ENCODE peak calls at places on chromosomes 13 and 19, in five cellular contexts. K, G, O, I and F are unnamed samples.
A peak's percentile ranks its signal among the peaks of the same experiment; 100 is the strongest.

GRCh38 chr13:73171926-73172325 is 113.1 kb downstream of the KLF5 start:
- DNase-seq in K (no peak), G (no peak), O (no peak), I (no peak), F (no peak)

GRCh38 chr19:34960940-34961679 is 2.9 kb downstream of the ZNF792 start:
- DNase-seq in K (no peak), G (no peak), O (no peak), I (no peak), F (no peak)

GRCh38 chr13:47816835-47817234 is 184.2 kb downstream of the SUCLA2 start:
- DNase-seq in K (no peak), G (no peak), O (no peak), I (no peak), F (no peak)

GRCh38 chr13:96104516-96104915 is 14.6 kb downstream of the HS6ST3 start:
- DNase-seq in K (no peak), G (no peak), O (no peak), I (no peak), F (no peak)

GRCh38 chr19:13920940-13921744 is 15.1 kb downstream of the CC2D1A start:
- DNase-seq in K (peak; percentile 38), G (no peak), O (no peak), I (peak; percentile 76), F (no peak)

GRCh38 chr19:22783651-22784050 is 300 bp downstream of the ZNF99 start:
- DNase-seq in K (no peak), G (no peak), O (no peak), I (no peak), F (no peak)

GRCh38 chr13:39306639-39307589 is 268.7 kb downstream of the NHLRC3 start:
- DNase-seq in K (no peak), G (no peak), O (no peak), I (no peak), F (no peak)

GRCh38 chr19:48962029-48962848 is 2.9 kb upstream of the FTL start:
- DNase-seq in K (peak; percentile 44), G (no peak), O (peak; percentile 90), I (peak; percentile 94), F (peak; percentile 95)

GRCh38 chr19:10227215-10227971 is 3.7 kb downstream of the S1PR2 start:
- DNase-seq in K (peak; percentile 50), G (peak; percentile 46), O (no peak), I (no peak), F (no peak)

GRCh38 chr19:50555447-50556235 is 12.6 kb downstream of the LRRC4B start:
- DNase-seq in K (no peak), G (no peak), O (no peak), I (peak; percentile 64), F (no peak)

GRCh38 chr19:11164879-11165406 is 9.4 kb upstream of the SPC24 start:
- DNase-seq in K (peak; percentile 77), G (peak; percentile 96), O (peak; percentile 56), I (no peak), F (peak; percentile 71)

GRCh38 chr13:42066542-42066941 is 18.1 kb downstream of the DGKH start:
- DNase-seq in K (no peak), G (no peak), O (no peak), I (no peak), F (no peak)

DNA sequence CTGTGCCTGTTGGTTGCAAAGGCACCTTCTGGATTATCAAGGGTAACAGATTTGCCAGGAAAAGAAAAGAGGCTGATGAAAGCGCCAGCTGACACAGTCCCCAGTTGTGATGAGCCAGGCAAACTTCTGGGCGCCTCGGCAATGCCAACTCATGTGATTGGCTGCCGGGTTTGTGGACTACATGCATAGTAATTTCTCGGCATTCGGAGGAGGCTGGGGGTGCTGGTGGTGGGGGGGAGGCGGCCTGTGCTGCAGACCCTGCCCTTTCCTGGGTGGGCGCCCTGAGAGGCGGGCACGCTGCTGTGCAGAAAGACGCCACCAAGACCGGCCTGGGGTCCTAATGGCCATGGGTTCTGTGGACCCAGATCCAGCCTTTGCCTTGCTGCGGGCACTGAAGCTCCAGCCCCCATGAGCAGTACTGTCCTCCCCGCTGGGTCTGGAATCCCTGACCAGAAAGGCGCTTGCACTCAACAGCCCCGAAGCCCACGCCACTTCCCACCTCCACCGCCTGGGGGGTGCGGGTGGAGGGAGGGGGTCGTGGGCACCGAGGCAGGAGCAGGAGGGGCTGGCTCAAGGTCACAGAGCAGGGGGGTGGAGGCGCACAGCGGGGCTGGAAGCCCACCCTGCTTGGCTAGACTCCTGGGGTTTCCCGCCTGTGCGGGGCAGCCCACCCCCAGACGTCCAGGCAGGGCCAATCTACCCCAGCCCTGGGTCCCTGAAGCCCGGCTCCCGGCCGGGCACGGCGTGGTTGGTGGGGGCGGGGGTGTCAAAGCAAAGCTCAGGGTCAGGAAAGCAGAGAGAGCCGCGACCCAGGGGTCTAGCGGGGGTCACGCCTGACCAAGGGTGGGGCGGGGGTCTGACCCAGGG is 1.0 kb downstream of the DIRAS1 start:
- DNase-seq in K (no peak), G (no peak), O (peak; percentile 44), I (no peak), F (no peak)
- H3K4me3 ChIP-seq in K (peak overlapping the region; percentile 44), G (peak overlapping the region; percentile 53), O (peak overlapping the region; percentile 27), I (peak overlapping the region; percentile 62), F (no peak overlapping the region)

DNA sequence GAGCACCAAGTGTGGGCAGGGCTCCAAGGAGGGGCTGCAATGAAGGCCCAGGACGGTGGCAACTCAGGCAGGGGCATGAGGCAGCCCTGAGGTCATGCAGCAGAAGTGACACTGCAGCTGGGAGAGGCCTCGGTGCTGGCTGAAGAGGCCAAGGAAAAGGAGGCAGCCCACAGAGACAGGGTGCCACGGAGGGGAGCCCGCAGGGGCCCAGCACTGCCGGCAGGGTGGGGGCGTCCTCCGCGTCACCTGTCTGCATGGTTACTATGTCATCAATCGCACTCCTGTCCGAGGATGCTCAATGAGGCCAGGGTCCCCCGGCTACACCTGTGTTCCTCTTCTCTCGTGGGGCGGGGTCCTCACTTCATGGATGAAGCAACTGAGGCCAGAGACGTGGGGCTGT is 123.1 kb downstream of the TUBA3C start:
- DNase-seq in K (no peak), G (no peak), O (no peak), I (no peak), F (peak; percentile 64)
- H3K9me3 ChIP-seq in K (peaks cover 36% of the 10 kb centered on the region), G (no peaks in the 10 kb centered on the region), O (peaks cover 8% of the 10 kb centered on the region), I (no peaks in the 10 kb centered on the region), F (peaks cover 32% of the 10 kb centered on the region)

GRCh38 chr13:90628471-90628870 is 719.0 kb upstream of the MIR17HG start:
- DNase-seq in K (no peak), G (no peak), O (no peak), I (no peak), F (no peak)

GRCh38 chr13:90627813-90628212 is 719.7 kb upstream of the MIR17HG start:
- DNase-seq in K (no peak), G (no peak), O (no peak), I (no peak), F (no peak)

GRCh38 chr13:90618133-90618532 is 729.4 kb upstream of the MIR17HG start:
- DNase-seq in K (no peak), G (no peak), O (no peak), I (peak; percentile 9), F (no peak)

GRCh38 chr13:90622547-90622946 is 724.9 kb upstream of the MIR17HG start:
- DNase-seq in K (no peak), G (no peak), O (no peak), I (no peak), F (no peak)

DNA sequence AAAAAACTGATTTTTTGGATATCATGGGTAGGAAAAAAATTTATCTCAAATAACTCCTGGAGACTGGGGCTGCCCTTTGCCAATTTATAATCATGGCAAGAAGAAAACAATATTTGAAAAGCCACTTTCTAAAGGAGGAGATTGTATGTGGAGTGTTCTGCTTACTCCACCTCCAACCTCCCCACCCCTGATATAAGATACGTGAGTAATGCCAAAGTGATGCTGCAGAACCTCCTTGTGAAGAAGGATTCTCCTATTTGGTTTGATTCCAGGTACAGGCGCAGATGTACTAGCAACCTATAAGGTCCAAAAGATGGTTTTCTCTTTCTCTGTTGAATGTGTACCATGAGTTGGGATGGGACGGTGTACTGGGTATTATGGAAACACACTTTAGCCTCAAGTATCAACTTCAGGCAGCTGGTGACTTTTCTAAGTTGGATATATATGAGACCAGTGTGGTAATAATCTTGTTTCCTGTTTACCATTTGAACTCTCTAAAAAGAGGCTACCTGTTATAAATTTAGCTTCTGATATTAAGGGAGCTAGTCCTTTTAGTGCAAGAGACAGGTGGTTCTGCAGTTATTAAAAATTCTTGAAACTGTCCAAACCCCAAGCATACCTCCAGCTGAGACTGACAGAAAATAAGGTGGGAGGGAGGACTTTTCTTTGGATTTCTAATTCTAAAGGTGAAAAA is 724.0 kb upstream of the MIR17HG start:
- DNase-seq in K (no peak), G (no peak), O (no peak), I (no peak), F (no peak)
- H3K27ac ChIP-seq in K (no peak overlapping the region), G (no peak overlapping the region), O (no peak overlapping the region), I (no peak overlapping the region), F (no peak overlapping the region)

GRCh38 chr19:1467228-1467511 is 11.8 kb downstream of the C19orf25 start:
- DNase-seq in K (no peak), G (no peak), O (no peak), I (no peak), F (no peak)
- H3K4me3 ChIP-seq in K (no peak overlapping the region), G (no peak overlapping the region), O (no peak overlapping the region), I (no peak overlapping the region), F (no peak overlapping the region)

GRCh38 chr13:63336549-63336948 is 1920.9 kb upstream of the PCDH20 start:
- DNase-seq in K (no peak), G (no peak), O (no peak), I (no peak), F (no peak)
- H3K9me3 ChIP-seq in K (no peaks in the 10 kb centered on the region), G (no peaks in the 10 kb centered on the region), O (no peaks in the 10 kb centered on the region), I (no peaks in the 10 kb centered on the region), F (no peaks in the 10 kb centered on the region)